ENCODE peak calls at places on chromosomes 5 and 9, in six cellular contexts. P, H, B, S, L and R are unnamed samples. For H3K36me3, the result is how much of the 10 kb centered on the place peaks cover.

GRCh38 chr5:68420476-68421344 is 205.2 kb downstream of the PIK3R1 start:
- DNase-seq in P (peak), L (no peak), B (no peak), H (no peak), S (peak), R (no peak)

GRCh38 chr5:65722575-65723424 is 795 bp downstream of the NLN start:
- DNase-seq in S (no peak), P (no peak), H (peak), B (no peak), L (no peak), R (peak)

GRCh38 chr9:92266486-92266885 is 27.0 kb downstream of the IARS1 start:
- DNase-seq in B (no peak), P (no peak), H (no peak), S (no peak), L (no peak), R (no peak)

GRCh38 chr9:36137392-36138004 is 965 bp downstream of the GLIPR2 start:
- DNase-seq in H (no peak), P (peak), B (no peak), S (no peak), L (no peak), R (no peak)

GRCh38 chr5:156147948-156148285 is 179.0 kb upstream of the SGCD start:
- DNase-seq in B (peak), S (no peak), L (no peak), H (no peak), P (no peak), R (no peak)

GRCh38 chr9:136439550-136440408 is at the start of gene INPP5E:
- DNase-seq in L (peak), S (peak), H (peak), P (peak), B (no peak), R (peak)

GRCh38 chr9:106233116-106233515 is 538.8 kb downstream of the TMEM38B start:
- DNase-seq in S (no peak), P (no peak), L (no peak), H (no peak), B (no peak), R (no peak)

GRCh38 chr9:115999498-115999897 is 154.1 kb upstream of the PAPPA start:
- DNase-seq in S (no peak), L (no peak), B (no peak), H (no peak), P (no peak), R (no peak)

GRCh38 chr5:103098993-103099392 is 20.9 kb downstream of the GIN1 start:
- DNase-seq in B (no peak), S (no peak), P (no peak), L (no peak), H (no peak), R (no peak)

GRCh38 chr5:55324815-55325418 is 17.1 kb downstream of the MTREX start:
- DNase-seq in P (no peak), S (no peak), H (peak), B (no peak), L (no peak), R (no peak)

GRCh38 chr5:144315994-144316634 is 145.4 kb downstream of the KCTD16 start:
- DNase-seq in S (peak), P (no peak), L (no peak), H (no peak), B (no peak), R (no peak)

GRCh38 chr5:17340363-17340762 is 122.9 kb downstream of the BASP1 start:
- DNase-seq in H (no peak), P (no peak), L (no peak), B (no peak), S (no peak), R (no peak)

GRCh38 chr9:101486693-101487442 is 46.8 kb upstream of the RNF20 start:
- DNase-seq in S (peak), P (peak), B (no peak), L (no peak), H (peak), R (peak)

GRCh38 chr9:15144567-15145174 is 162.3 kb downstream of the TTC39B start:
- DNase-seq in B (no peak), L (no peak), S (no peak), P (no peak), H (peak), R (no peak)

GRCh38 chr5:33048315-33048714 is 337.2 kb downstream of the NPR3 start:
- DNase-seq in S (no peak), P (no peak), B (no peak), L (no peak), H (no peak), R (no peak)

GRCh38 chr5:179906294-179906794 is 1.4 kb downstream of the TBC1D9B start:
- DNase-seq in H (no peak), L (no peak), S (peak), P (no peak), B (no peak), R (no peak)

GRCh38 chr9:124780757-124781151 is 3.8 kb downstream of the OLFML2A start:
- DNase-seq in P (no peak), B (no peak), H (no peak), S (no peak), L (no peak), R (no peak)

GRCh38 chr9:96141666-96142065 is 160.3 kb downstream of the HSD17B3 start:
- DNase-seq in B (no peak), S (no peak), H (no peak), L (no peak), P (no peak), R (no peak)

GRCh38 chr5:81750308-81751008 is 439 bp downstream of the SSBP2 start:
- DNase-seq in H (no peak), B (no peak), P (peak), L (peak), S (no peak), R (no peak)

GRCh38 chr5:179534431-179534830 is 15.9 kb upstream of the RUFY1 start:
- DNase-seq in P (no peak), L (no peak), H (no peak), S (no peak), B (no peak), R (no peak)

GRCh38 chr9:133707761-133708122 is 30.4 kb downstream of the SARDH start:
- DNase-seq in H (no peak), B (no peak), S (peak), L (no peak), P (no peak), R (no peak)

GRCh38 chr5:129672006-129672405 is 75.9 kb upstream of the MINAR2 start:
- DNase-seq in H (no peak), S (no peak), P (no peak), B (no peak), L (no peak), R (no peak)

DNA sequence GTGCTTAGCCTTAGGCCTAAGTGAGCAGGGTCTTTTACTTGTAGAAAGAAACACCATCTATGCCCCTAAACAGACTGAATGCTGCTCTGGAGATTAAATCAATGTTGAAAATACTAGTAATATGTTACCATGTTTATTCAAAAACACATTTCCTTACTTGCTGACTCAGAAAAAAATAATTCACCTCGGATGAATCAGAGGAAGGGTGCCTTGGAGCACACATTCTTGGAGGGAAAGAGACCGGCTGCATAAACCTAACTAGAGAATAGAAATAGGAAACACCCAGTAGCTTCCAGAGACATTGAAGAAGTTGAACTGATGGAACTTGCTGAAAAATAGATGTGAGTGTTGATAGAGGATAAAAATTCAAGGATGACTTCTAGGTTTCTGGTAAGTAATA is 77.0 kb upstream of the MINAR2 start:
- DNase-seq in L (no peak), B (peak), S (no peak), H (peak), P (no peak), R (no peak)
- H3K4me3 ChIP-seq in L (no peak), B (no peak), S (no peak), H (no peak), P (no peak), R (no peak)

DNA sequence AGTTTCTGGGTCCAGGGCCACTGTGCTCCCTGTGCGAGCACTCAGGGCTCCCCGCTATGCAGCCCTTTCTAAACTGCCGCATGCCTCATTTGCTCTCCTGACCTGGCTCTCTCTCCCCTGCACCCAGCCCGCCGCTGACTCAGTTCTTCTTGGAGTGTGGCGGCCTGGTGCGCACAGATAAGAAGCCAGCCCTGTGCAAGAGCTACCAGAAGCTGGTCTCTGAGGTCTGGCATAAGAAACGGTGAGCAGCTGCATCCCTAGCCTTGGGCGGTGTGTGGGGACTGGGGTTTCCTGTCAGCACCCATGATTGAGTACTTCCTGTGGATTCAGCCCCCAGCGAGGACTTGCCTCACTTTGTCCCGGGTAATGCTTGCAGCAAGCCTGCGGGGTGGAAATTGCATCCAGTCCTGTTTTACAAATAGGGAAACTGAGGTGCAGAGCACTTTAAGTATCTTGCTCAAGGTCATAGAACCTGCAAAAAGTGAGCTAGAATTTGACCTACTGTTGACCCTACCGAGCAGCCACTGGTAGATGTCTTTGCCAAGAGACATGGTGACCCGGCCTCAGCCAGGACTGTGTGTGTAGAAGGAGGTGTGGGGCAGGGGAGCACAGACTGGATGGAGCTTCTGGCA is 27.9 kb downstream of the USP20 start:
- DNase-seq in S (peak), B (no peak), H (peak), L (peak), P (peak), R (no peak)
- H3K36me3 ChIP-seq in S (under half), B (under half), H (under half), L (under half), P (half or more), R (half or more)

DNA sequence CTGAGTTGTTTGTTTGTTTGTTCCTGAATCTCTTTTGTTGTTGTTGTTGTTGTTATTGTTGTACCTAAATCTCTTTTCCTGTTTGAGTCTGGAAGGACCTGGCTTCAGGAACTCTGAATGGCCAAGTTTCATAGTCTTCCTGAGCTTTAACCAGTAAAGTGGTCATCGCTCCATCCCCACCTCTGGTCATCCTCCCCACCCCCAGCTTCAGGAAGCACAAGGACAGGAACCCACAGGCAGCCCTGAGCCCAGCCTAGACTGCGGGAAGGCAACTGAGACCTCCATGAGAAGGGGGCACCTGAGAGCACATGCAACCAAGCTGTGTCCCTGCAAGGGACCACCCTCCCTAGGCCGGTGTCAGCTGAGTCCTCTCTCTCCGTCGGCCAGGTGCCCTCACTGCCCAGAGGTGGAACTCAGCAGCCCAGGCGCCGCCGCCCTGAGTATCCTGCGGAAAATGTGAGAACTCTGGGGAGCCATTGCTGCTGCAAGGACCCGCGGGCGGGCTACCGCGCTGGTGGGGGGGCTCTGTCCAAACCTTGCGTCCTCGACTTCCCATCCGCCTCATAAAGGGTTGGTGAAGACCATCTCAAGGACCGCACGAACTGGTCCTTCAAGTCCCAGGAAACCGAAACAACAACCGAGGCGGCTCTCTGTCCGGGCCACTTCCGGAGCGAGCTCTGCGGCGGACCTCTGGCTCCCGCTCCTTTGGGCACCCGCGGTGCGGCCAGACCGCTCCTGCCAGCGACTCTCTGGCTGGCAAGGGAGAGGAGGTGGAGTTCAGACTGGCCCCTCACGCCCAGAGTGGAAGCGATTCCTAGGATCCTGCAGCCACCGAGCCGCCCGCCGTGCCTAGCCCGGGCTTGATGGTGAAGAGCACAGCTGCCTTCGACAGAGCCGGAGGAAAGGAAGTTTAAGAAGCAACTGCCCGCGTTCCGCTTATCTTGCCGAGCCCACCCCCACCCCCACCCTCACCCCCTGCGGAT is 4.2 kb downstream of the BARX1 start:
- DNase-seq in L (no peak), H (peak), P (peak), S (no peak), B (no peak), R (no peak)
- H3K4me3 ChIP-seq in L (peak), H (peak), P (peak), S (no peak), B (peak), R (peak)

GRCh38 chr9:37775216-37775919 is 9.5 kb downstream of the EXOSC3 start:
- DNase-seq in H (no peak), L (no peak), P (no peak), S (no peak), B (no peak), R (no peak)
- H3K36me3 ChIP-seq in H (under half), L (under half), P (half or more), S (under half), B (under half), R (half or more)

GRCh38 chr9:88993327-88993726 is 2.1 kb downstream of the S1PR3 start:
- DNase-seq in B (no peak), H (no peak), S (no peak), L (no peak), P (no peak), R (peak)
- H3K4me3 ChIP-seq in B (peak), H (no peak), S (no peak), L (no peak), P (peak), R (peak)

GRCh38 chr5:142699105-142699720 is 13.3 kb upstream of the FGF1 start:
- DNase-seq in P (peak), S (peak), H (peak), B (no peak), L (peak), R (peak)

GRCh38 chr5:142698447-142698846 is 12.6 kb upstream of the FGF1 start:
- DNase-seq in S (no peak), H (no peak), L (no peak), B (no peak), P (no peak), R (peak)

GRCh38 chr5:142703153-142703552 is 17.3 kb upstream of the FGF1 start:
- DNase-seq in P (no peak), H (no peak), S (no peak), L (no peak), B (no peak), R (no peak)

GRCh38 chr5:142701673-142702311 is 15.9 kb upstream of the FGF1 start:
- DNase-seq in H (no peak), P (no peak), L (no peak), S (no peak), B (no peak), R (no peak)

DNA sequence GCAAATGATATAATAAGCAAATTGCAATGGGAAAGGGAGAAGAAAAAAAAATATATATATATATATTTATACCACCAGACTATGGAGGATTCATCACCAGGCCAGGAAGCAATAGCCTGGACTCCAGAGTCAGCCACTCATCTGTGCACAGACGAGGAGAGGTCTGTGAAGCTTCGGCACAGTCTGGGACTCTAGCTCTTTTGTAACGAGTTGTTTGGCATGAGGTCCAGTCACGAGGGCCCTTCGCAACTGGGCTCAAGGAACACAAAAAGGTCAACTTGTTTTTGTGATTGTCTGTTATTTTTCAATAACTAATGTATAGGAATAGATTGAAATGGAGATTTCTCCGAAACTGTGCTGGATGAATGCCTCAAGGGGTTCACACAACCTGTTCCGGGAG is 14.7 kb upstream of the FGF1 start:
- DNase-seq in P (no peak), L (no peak), S (no peak), B (no peak), H (no peak), R (no peak)
- H3K36me3 ChIP-seq in P (under half), L (under half), S (under half), B (under half), H (under half), R (under half)

GRCh38 chr5:370959-371810 is 49.7 kb downstream of the AHRR start:
- DNase-seq in H (no peak), S (no peak), B (no peak), P (peak), L (no peak), R (no peak)

GRCh38 chr5:370311-370958 is 48.9 kb downstream of the AHRR start:
- DNase-seq in H (no peak), L (no peak), P (peak), B (no peak), S (no peak), R (peak)

GRCh38 chr5:372556-372910 is 51.0 kb downstream of the AHRR start:
- DNase-seq in S (no peak), P (no peak), H (no peak), B (no peak), L (no peak), R (peak)

GRCh38 chr5:372911-373709 is 51.6 kb downstream of the AHRR start:
- DNase-seq in H (no peak), P (peak), L (no peak), B (no peak), S (no peak), R (peak)

DNA sequence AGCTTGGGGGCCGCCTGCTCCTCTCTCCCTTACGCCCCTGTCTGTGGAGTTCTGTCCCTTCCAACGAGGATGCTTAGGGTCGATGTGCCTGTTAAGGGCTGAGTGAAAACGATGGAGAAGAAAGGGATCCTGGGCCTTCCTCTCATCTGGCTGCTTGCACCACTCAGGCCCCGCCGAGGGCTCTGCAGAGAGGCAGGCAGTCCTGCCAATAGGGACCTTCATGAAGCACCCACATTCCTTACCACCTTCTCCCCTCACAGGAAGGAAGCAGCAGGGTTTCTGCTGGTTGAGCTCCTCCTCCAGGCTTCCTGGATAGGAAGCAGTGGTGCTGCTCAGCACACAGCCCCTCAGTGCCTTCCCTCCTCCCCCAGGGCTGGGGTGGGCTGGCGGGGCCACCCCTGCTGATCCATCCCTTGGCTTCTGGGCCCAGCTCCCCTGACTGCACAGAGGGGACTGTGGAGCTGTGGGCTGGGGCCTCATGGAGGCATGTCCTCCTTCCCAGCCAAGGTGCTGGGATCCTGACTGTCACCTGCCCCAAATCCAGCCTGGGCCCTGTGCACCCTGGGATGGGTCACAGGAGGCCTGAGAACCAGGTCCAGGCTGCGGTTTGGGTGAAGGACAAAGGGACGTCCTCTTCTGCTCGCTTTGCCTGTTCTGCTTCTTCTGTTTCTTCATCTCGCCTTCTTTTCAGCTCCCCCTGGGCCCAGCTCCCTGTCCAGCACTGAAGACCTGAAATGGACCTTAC is 50.5 kb downstream of the AHRR start:
- DNase-seq in S (no peak), L (no peak), H (no peak), B (no peak), P (peak), R (no peak)
- H3K4me3 ChIP-seq in S (no peak), L (no peak), H (no peak), B (no peak), P (no peak), R (no peak)